ENCODE peak calls at places on chromosomes 1 and 21, in nine cellular contexts. X, K, D, Y, T, C, W, I and Z are unnamed samples.
A peak's percentile ranks its signal among the peaks of the same experiment; 100 is the strongest.

GRCh38 chr1:41351262-41352151 is 9.7 kb upstream of the FOXO6 start:
- DNase-seq in W (no peak), K (no peak), D (no peak), T (no peak), X (no peak), C (no peak), I (no peak), Y (no peak), Z (no peak)

GRCh38 chr1:165717918-165718515 is 19.7 kb upstream of the ALDH9A1 start:
- DNase-seq in Y (no peak), T (peak; percentile 68), W (no peak), D (peak; percentile 53), C (peak; percentile 69), K (peak; percentile 60), X (peak; percentile 70), I (no peak), Z (peak; percentile 71)

GRCh38 chr1:180854001-180854400 is 58.7 kb upstream of the KIAA1614 start:
- DNase-seq in D (no peak), I (no peak), C (no peak), K (no peak), T (no peak), Y (no peak), W (no peak), X (peak; percentile 8), Z (no peak)

GRCh38 chr1:53134042-53134485 is 8.4 kb downstream of the SLC1A7 start:
- DNase-seq in T (no peak), D (no peak), K (no peak), Y (peak; percentile 34), C (no peak), W (no peak), X (no peak), I (no peak), Z (no peak)

GRCh38 chr21:33033094-33033951 is 7.6 kb downstream of the OLIG2 start:
- DNase-seq in I (peak; percentile 60), T (no peak), D (no peak), Y (no peak), K (no peak), C (no peak), W (no peak), X (no peak), Z (no peak)

GRCh38 chr1:228073870-228074545 is 8.5 kb upstream of the ARF1 start:
- DNase-seq in T (no peak), W (no peak), X (no peak), Y (peak; percentile 74), C (no peak), D (no peak), I (peak; percentile 53), K (no peak), Z (no peak)

GRCh38 chr1:236773919-236774318 is 21.2 kb upstream of the MTR start:
- DNase-seq in W (no peak), D (no peak), Y (no peak), C (no peak), T (no peak), I (no peak), X (no peak), K (no peak), Z (no peak)

GRCh38 chr1:24292887-24293286 is 26.3 kb upstream of the GRHL3 start:
- DNase-seq in I (no peak), W (no peak), C (no peak), Y (no peak), D (no peak), K (no peak), T (no peak), X (no peak), Z (no peak)

GRCh38 chr21:14454642-14455009 is 71.7 kb upstream of the HSPA13 start:
- DNase-seq in X (no peak), Y (no peak), D (no peak), K (no peak), C (no peak), I (no peak), W (no peak), T (no peak), Z (peak; percentile 88)

DNA sequence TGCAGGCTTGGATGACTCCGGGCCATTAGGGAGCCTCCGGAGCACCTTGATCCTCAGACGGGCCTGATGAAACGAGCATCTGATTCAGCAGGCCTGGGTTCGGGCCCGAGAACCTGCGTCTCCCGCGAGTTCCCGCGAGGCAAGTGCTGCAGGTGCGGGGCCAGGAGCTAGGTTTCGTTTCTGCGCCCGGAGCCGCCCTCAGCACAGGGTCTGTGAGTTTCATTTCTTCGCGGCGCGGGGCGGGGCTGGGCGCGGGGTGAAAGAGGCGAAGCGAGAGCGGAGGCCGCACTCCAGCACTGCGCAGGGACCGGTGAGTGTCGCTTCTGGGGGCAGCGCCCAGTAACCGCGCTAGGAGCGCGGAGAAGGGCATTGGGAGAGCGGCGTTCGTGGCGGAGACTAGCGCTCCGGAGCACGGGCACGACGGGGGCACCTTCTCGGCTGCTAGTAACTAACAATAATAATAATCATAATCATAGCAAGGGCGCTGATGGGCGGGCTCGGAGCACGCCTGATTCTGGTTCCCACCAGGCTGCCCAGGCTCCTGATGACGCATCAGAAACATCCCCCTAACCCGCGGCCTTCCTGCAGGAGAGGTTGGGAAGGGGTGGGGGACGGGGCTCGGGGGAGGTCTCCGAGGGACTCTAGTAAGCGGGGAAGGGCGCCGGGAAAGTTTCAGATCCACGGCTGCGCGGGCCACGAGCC is at the start of gene MX1:
- DNase-seq in T (peak; percentile 10), Y (peak; percentile 98), C (peak; percentile 30), K (peak; percentile 91), I (peak; percentile 84), X (peak; percentile 7), W (peak; percentile 81), D (peak; percentile 8), Z (peak; percentile 97)
- H3K4me3 ChIP-seq in T (peak within 1 kb of the TSS; percentile 49), Y (peak within 1 kb of the TSS; percentile 70), C (peak within 1 kb of the TSS; percentile 51), K (peak within 1 kb of the TSS; percentile 71), I (peak within 1 kb of the TSS; percentile 66), X (peak within 1 kb of the TSS; percentile 47), W (peak within 1 kb of the TSS; percentile 71), D (peak within 1 kb of the TSS; percentile 57), Z (peak within 1 kb of the TSS; percentile 79)

GRCh38 chr1:88104234-88104633 is 579.8 kb upstream of the PKN2 start:
- DNase-seq in I (no peak), K (no peak), C (peak; percentile 17), T (no peak), D (peak; percentile 1), Y (no peak), W (no peak), X (no peak), Z (no peak)

DNA sequence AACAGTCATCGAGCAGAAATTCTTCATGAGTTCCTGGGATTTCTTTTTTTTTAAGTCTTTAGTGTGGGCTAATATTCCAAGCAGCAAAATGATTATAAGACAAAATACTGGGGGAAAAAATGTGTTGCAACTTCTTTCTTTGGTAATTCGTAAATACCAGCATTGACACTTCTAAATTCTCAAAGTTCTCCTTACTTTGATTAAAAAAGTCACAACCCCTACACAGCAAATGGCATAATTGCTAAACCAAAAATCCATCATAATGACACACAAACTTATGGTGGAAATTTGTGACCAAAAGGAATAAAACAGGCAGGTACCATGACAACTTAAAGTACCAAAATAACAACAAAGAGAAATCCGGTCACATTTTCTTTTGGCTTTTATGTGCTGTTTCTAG is 585.2 kb upstream of the PKN2 start:
- DNase-seq in K (no peak), X (no peak), D (no peak), T (no peak), I (no peak), Y (no peak), W (no peak), C (no peak), Z (no peak)
- H3K4me3 ChIP-seq in K (no peak overlapping the region), X (no peak overlapping the region), D (no peak overlapping the region), T (no peak overlapping the region), I (no peak overlapping the region), Y (no peak overlapping the region), W (no peak overlapping the region), C (no peak overlapping the region), Z (no peak overlapping the region)

GRCh38 chr21:25967566-25968438 is 202.8 kb downstream of the APP start:
- DNase-seq in K (no peak), W (no peak), X (no peak), Y (no peak), D (no peak), C (no peak), T (no peak), I (no peak), Z (peak; percentile 81)
- H3K4me3 ChIP-seq in K (no peak overlapping the region), W (no peak overlapping the region), X (no peak overlapping the region), Y (no peak overlapping the region), D (no peak overlapping the region), C (no peak overlapping the region), T (no peak overlapping the region), I (no peak overlapping the region), Z (peak overlapping the region; percentile 19)

DNA sequence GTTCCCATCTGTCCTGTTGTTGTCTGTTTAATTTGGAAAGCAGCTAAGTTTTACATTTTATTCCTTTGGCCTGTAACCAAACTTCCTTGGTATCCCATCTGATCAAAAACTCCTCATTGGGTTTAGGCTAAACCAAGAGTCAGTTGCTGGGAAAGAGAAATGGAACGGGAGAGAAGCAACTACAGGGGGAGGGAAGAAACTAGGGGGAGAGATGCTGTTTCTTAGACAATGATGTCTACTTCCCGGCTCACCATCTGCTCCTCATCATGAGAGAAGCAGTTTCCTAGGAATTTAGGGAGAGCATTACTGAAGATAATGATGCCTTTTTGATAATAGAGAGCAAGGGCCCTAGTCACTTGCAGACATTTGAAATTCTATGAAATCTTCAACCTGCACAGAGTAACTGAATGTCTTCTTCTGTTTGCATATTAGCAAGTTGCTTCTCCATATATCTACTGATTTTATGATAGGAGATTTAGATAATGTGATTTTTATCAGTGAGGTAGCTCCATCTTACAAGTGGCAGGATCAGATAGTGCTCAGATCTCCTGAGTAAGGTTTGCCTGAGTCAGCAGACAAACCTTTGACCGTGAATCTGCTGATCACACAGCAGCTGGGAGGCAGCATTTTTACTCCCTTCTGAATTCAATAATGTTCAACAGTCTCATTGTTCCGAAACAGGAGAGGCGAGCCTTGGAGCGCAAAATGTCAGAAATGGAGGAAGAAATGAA is 141.6 kb downstream of the SYT2 start:
- DNase-seq in D (no peak), W (no peak), I (no peak), T (no peak), K (no peak), Y (no peak), C (peak; percentile 39), X (no peak), Z (no peak)
- H3K4me3 ChIP-seq in D (no peak overlapping the region), W (no peak overlapping the region), I (no peak overlapping the region), T (no peak overlapping the region), K (no peak overlapping the region), Y (no peak overlapping the region), C (no peak overlapping the region), X (no peak overlapping the region), Z (no peak overlapping the region)

GRCh38 chr1:176515310-176515709 is 52.3 kb downstream of the PAPPA2 start:
- DNase-seq in D (peak; percentile 53), T (peak; percentile 44), K (no peak), C (peak; percentile 92), W (peak; percentile 12), X (peak; percentile 55), I (no peak), Y (no peak), Z (peak; percentile 3)
- H3K4me3 ChIP-seq in D (no peak overlapping the region), T (no peak overlapping the region), K (no peak overlapping the region), C (no peak overlapping the region), W (no peak overlapping the region), X (no peak overlapping the region), I (no peak overlapping the region), Y (no peak overlapping the region), Z (no peak overlapping the region)